ENCODE peak calls at places on chromosome 18, in four cellular contexts. One of them, this sample, is unnamed.

GRCh38 chr18:74114206-74114605 is 33.4 kb downstream of the FBXO15 start:
- DNase-seq in NCI-H2081 treated with DMSO at 0.1 percent for 48 hours: no peak
- DNase-seq in renal cortical epithelial cell: no peak
- DNase-seq in cardiac fibroblast: no peak
- DNase-seq in this sample: no peak

GRCh38 chr18:77702686-77703085 is 453.0 kb downstream of the GALR1 start:
- DNase-seq in NCI-H2081 treated with DMSO at 0.1 percent for 48 hours: no peak
- DNase-seq in renal cortical epithelial cell: peak
- DNase-seq in cardiac fibroblast: peak
- DNase-seq in this sample: no peak

GRCh38 chr18:65288908-65289307 is 461.9 kb upstream of the CDH7 start:
- DNase-seq in NCI-H2081 treated with DMSO at 0.1 percent for 48 hours: no peak
- DNase-seq in renal cortical epithelial cell: no peak
- DNase-seq in cardiac fibroblast: no peak
- DNase-seq in this sample: no peak

GRCh38 chr18:78596794-78597193 is 382.8 kb upstream of the SALL3 start:
- DNase-seq in NCI-H2081 treated with DMSO at 0.1 percent for 48 hours: no peak
- DNase-seq in renal cortical epithelial cell: no peak
- DNase-seq in cardiac fibroblast: peak
- DNase-seq in this sample: no peak

GRCh38 chr18:6055711-6056110 is 160.4 kb upstream of the TMEM200C start:
- DNase-seq in NCI-H2081 treated with DMSO at 0.1 percent for 48 hours: no peak
- DNase-seq in renal cortical epithelial cell: peak
- DNase-seq in cardiac fibroblast: peak
- DNase-seq in this sample: no peak

GRCh38 chr18:31049189-31049588 is 6.6 kb upstream of the DSC3 start:
- DNase-seq in NCI-H2081 treated with DMSO at 0.1 percent for 48 hours: no peak
- DNase-seq in renal cortical epithelial cell: no peak
- DNase-seq in cardiac fibroblast: no peak
- DNase-seq in this sample: no peak

GRCh38 chr18:8609711-8610441 is 639 bp downstream of the RAB12 start:
- DNase-seq in NCI-H2081 treated with DMSO at 0.1 percent for 48 hours: no peak
- DNase-seq in renal cortical epithelial cell: no peak
- DNase-seq in cardiac fibroblast: no peak
- DNase-seq in this sample: no peak

GRCh38 chr18:50356036-50356945 is 18.6 kb upstream of the SKA1 start:
- DNase-seq in NCI-H2081 treated with DMSO at 0.1 percent for 48 hours: no peak
- DNase-seq in renal cortical epithelial cell: peak
- DNase-seq in cardiac fibroblast: peak
- DNase-seq in this sample: peak